ENCODE peak calls at places on chromosome 9, in four cellular contexts. I, O, E and S are unnamed samples.

GRCh38 chr9:38621434-38622082 is 1.2 kb upstream of the ANKRD18A start:
- DNase-seq in I (no peak), O (no peak), E (no peak), S (no peak)

GRCh38 chr9:107423540-107423939 is 66.0 kb downstream of the KLF4 start:
- DNase-seq in I (no peak), E (no peak), O (no peak), S (no peak)

GRCh38 chr9:8899541-8899940 is 1100.0 kb upstream of the DMAC1 start:
- DNase-seq in I (no peak), E (no peak), O (no peak), S (no peak)

GRCh38 chr9:19162956-19163355 is 35.7 kb upstream of the PLIN2 start:
- DNase-seq in O (no peak), I (peak), E (peak), S (no peak)

GRCh38 chr9:134395727-134396257 is 69.5 kb downstream of the RXRA start:
- DNase-seq in E (no peak), O (no peak), I (no peak), S (no peak)

GRCh38 chr9:25003686-25004085 is 458.0 kb upstream of the IZUMO3 start:
- DNase-seq in I (no peak), E (no peak), O (no peak), S (no peak)

GRCh38 chr9:84993105-84993504 is 323.6 kb downstream of the NTRK2 start:
- DNase-seq in E (no peak), O (no peak), I (no peak), S (no peak)

GRCh38 chr9:83706703-83707517 is 848 bp downstream of the UBQLN1 start:
- DNase-seq in I (peak), E (peak), O (no peak), S (peak)

GRCh38 chr9:122201641-122202040 is 27.1 kb downstream of the LHX6 start:
- DNase-seq in E (peak), O (no peak), I (peak), S (no peak)

GRCh38 chr9:136585531-136586120 is 39.8 kb upstream of the NOTCH1 start:
- DNase-seq in O (no peak), I (no peak), E (no peak), S (no peak)

GRCh38 chr9:89507626-89508025 is 9.7 kb upstream of the SEMA4D start:
- DNase-seq in I (no peak), E (no peak), O (no peak), S (no peak)